ENCODE peak calls at places on chromosome 5, in six cellular contexts. Q is endothelial cell, X is AG10803, O is fibroblast of lung, C is GM12865, A is right lobe of liver. K is an unnamed sample.

GRCh38 chr5:111948517-111948916 is 191.5 kb upstream of the NREP start:
- DNase-seq in C (no peak), X (peak; percentile 99), A (no peak), O (peak; percentile 99), Q (no peak), K (no peak)

GRCh38 chr5:146076028-146076427 is 29.3 kb downstream of the PLAC8L1 start:
- DNase-seq in C (no peak), A (no peak), X (no peak), Q (no peak), O (no peak), K (no peak)

GRCh38 chr5:95915999-95916686 is 45.5 kb downstream of the ELL2 start:
- DNase-seq in O (no peak), A (no peak), Q (no peak), X (no peak), C (peak; percentile 44), K (no peak)

GRCh38 chr5:96683392-96683791 is 21.2 kb downstream of the CAST start:
- DNase-seq in Q (no peak), X (no peak), C (no peak), A (no peak), O (no peak), K (no peak)

GRCh38 chr5:45410304-45410995 is 285.7 kb downstream of the HCN1 start:
- DNase-seq in O (no peak), C (no peak), A (no peak), X (no peak), Q (no peak), K (no peak)

GRCh38 chr5:56025303-56025885 is 30.6 kb upstream of the IL6ST start:
- DNase-seq in O (no peak), A (no peak), C (no peak), Q (no peak), X (peak; percentile 25), K (no peak)

GRCh38 chr5:16596541-16596940 is 20.3 kb downstream of the RETREG1 start:
- DNase-seq in C (no peak), O (peak; percentile 89), Q (no peak), X (peak; percentile 80), A (no peak), K (no peak)

GRCh38 chr5:22560115-22560514 is 293.0 kb downstream of the CDH12 start:
- DNase-seq in Q (no peak), O (peak; percentile 82), C (no peak), A (no peak), X (peak; percentile 54), K (no peak)

GRCh38 chr5:7745882-7746735 is 104.8 kb downstream of the CFAP90 start:
- DNase-seq in O (peak; percentile 59), A (peak; percentile 56), C (peak; percentile 69), X (peak; percentile 73), Q (peak; percentile 81), K (peak; percentile 47)

DNA sequence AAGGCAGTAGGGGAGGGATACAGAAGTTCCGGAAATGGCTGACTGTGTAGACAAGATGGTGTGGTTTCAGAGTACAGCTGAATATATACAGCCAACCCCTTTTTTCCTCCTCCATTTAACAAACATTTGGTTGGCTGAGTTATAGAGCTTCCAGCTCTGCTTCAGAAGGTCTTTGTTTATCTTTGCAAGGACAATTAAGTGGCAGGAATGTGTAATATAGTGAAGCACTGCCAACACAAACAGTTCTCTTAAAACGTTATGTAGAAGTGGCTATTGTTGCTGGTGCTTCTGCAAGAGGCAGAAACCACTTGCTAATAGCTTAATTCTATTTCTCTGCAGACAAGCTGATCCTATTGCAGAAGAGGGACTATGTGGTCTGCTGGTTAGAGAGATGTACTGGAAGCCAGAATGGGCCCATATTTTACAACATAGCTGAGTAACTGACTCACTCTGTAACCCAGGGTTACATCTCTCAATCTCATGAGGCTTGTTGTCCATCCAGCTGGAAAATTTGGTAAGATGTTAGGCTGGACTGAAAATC is 62.7 kb upstream of the OSMR start:
- DNase-seq in C (no peak), X (peak; percentile 99), Q (no peak), A (no peak), O (peak; percentile 100), K (no peak)
- TF ChIP-seq CTCF in C (no peak), X (peak; percentile 35), Q (no peak), A (no peak), O (no peak), K (no peak)

DNA sequence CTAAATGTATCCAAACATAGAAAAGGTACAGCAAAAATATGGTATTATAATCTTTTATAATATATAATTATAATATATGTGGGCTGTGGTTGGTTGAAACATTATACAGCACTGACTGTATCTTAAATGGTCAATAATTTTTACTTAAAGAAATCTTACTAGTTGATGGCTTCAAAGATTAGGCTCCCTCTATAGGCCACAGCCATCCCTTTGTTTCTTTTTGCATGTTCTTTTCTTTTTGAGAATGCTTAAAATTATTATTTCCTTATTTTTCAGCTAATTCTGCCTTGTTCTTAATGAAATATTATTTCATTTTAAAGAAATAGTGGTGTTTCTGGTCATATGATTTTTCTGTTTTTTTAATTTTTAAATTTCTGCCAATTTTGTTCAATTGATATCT is 128.5 kb downstream of the MAST4 start:
- DNase-seq in O (no peak), X (peak; percentile 3), A (no peak), Q (no peak), C (no peak), K (no peak)
- TF ChIP-seq CTCF in O (peak; percentile 27), X (peak; percentile 55), A (no peak), Q (no peak), C (no peak), K (no peak)

DNA sequence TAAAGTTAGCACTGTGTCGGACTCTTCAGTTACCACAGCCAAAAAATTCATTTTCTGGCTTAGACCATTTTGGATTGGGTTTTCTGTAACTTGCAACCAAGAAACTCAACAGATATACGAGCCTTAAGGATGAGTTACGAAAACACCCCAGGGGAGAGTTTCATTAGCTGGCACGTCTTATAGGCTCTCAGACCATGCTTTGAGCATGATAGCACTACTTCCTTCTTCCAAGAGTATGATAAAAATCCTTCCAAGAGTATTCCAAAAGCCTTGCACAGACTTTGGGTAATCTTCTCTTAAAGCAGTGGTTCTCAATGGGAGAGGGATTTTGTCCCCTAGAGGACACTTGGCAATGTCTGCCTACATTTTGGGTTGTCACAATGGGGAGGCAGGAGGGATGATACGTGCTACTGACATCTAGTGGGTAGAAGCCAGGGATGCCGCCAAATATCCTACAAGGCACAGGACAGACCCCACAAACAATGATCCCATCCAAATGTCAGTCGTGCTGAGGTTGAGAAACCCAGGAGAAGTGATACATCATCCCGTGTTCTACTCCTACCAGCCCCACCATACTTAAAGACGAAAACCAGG is 64.8 kb downstream of the SMIM23 start:
- DNase-seq in A (no peak), C (peak; percentile 17), X (no peak), Q (peak; percentile 28), O (no peak), K (no peak)
- TF ChIP-seq CTCF in A (no peak), C (peak; percentile 32), X (peak; percentile 28), Q (no peak), O (no peak), K (no peak)

GRCh38 chr5:180684623-180685161 is 35.3 kb upstream of the FLT4 start:
- DNase-seq in O (no peak), X (no peak), A (no peak), C (no peak), Q (no peak), K (no peak)

GRCh38 chr5:180688326-180689070 is 39.1 kb upstream of the FLT4 start:
- DNase-seq in O (no peak), X (no peak), A (no peak), Q (no peak), C (no peak), K (no peak)

GRCh38 chr5:180682560-180682959 is 33.2 kb upstream of the FLT4 start:
- DNase-seq in A (no peak), O (no peak), Q (no peak), C (no peak), X (no peak), K (no peak)

GRCh38 chr5:180689071-180689694 is 39.8 kb upstream of the FLT4 start:
- DNase-seq in Q (no peak), O (no peak), X (no peak), C (no peak), A (no peak), K (no peak)

GRCh38 chr5:180683523-180683922 is 34.1 kb upstream of the FLT4 start:
- DNase-seq in Q (no peak), C (no peak), O (no peak), A (no peak), X (no peak), K (no peak)
- TF ChIP-seq CTCF in Q (no peak), C (no peak), O (no peak), A (no peak), X (no peak), K (no peak)

DNA sequence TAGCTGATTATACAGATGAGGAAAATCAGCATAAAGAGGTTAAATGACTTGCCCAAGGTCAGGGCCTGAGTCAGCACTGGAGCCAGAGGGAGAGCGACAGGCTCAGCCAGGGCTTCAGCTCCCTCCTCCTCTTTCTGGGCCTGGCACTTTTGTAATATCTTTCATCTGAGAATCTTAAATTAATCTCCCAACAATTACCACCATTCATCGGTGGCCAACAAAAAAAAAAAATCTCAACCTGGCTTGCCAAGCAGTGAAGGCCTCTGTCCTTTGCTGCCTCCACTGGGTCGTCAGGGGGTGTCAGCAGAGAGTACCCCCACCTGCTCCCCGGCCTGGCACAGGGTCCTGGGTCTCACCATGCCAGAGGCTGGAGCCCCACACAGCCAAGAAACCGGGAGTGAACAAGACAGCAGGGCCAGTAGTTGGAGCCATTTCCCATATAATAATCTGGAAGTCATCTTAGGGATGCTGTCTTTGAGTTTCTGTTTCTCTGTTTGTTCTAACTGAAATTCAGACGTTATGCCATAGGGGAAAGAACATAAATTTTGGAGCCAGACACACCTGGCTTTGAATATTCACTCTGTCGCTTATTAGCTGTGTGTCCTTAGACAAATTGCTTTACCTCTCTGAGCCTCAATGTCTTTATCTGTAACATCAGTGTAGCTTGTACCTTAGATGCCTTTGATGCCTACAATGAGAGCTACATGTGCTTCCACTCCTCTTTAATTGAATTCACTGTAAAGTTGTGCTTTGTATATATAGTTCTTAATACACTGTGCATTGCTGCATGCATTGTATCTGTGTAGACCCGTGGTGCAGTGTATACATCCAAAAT is 299.9 kb upstream of the MSX2 start:
- DNase-seq in Q (no peak), O (no peak), C (no peak), X (no peak), A (no peak), K (no peak)
- TF ChIP-seq CTCF in Q (no peak), O (no peak), C (no peak), X (no peak), A (no peak), K (no peak)